ENCODE peak calls at places on chromosomes 12 and 14, in four cellular contexts. Q is left lung, W is lower leg skin, T is mucosa of descending colon. V is an unnamed sample.

GRCh38 chr12:14776236-14776959 is 26.9 kb downstream of the WBP11 start:
- DNase-seq in Q (no peak), T (no peak), W (no peak), V (no peak)

GRCh38 chr14:86673523-86673969 is 1143.6 kb downstream of the FLRT2 start:
- DNase-seq in W (no peak), T (no peak), Q (peak; percentile 36), V (no peak)

GRCh38 chr12:85390281-85390680 is 110.3 kb downstream of the ALX1 start:
- DNase-seq in T (no peak), W (no peak), Q (no peak), V (no peak)

GRCh38 chr12:45217846-45218245 is 2.0 kb downstream of the ANO6 start:
- DNase-seq in W (no peak), Q (no peak), T (no peak), V (peak; percentile 31)

GRCh38 chr12:64080319-64081008 is 141.6 kb downstream of the KICS2 start:
- DNase-seq in W (no peak), T (no peak), Q (no peak), V (no peak)

GRCh38 chr12:96047621-96048211 is 12.3 kb upstream of the LTA4H start:
- DNase-seq in T (no peak), W (no peak), Q (peak; percentile 73), V (peak; percentile 56)

GRCh38 chr14:40889126-40889525 is 717.5 kb upstream of the LRFN5 start:
- DNase-seq in Q (no peak), T (no peak), W (no peak), V (no peak)

GRCh38 chr14:33508663-33509062 is 442.2 kb downstream of the EGLN3 start:
- DNase-seq in T (no peak), Q (no peak), W (no peak), V (no peak)

GRCh38 chr14:34883954-34884353 is 8.8 kb upstream of the BAZ1A start:
- DNase-seq in Q (no peak), T (no peak), W (no peak), V (no peak)
- H3K4me3 ChIP-seq in Q (no peak overlapping the region), T (no peak overlapping the region), W (no peak overlapping the region), V (no peak overlapping the region)

GRCh38 chr14:58941666-58942065 is 246.8 kb upstream of the DAAM1 start:
- DNase-seq in T (no peak), W (no peak), Q (no peak), V (peak; percentile 80)
- TF ChIP-seq CTCF in T (no peak), W (no peak), Q (no peak), V (no peak)

GRCh38 chr14:69483765-69484443 is 624 bp upstream of the PLEKHD1 start:
- DNase-seq in W (no peak), T (no peak), Q (no peak), V (peak; percentile 7)
- H3K4me3 ChIP-seq in W (peak overlapping the region; percentile 6), T (no peak overlapping the region), Q (peak overlapping the region; percentile 38), V (no peak overlapping the region)

DNA sequence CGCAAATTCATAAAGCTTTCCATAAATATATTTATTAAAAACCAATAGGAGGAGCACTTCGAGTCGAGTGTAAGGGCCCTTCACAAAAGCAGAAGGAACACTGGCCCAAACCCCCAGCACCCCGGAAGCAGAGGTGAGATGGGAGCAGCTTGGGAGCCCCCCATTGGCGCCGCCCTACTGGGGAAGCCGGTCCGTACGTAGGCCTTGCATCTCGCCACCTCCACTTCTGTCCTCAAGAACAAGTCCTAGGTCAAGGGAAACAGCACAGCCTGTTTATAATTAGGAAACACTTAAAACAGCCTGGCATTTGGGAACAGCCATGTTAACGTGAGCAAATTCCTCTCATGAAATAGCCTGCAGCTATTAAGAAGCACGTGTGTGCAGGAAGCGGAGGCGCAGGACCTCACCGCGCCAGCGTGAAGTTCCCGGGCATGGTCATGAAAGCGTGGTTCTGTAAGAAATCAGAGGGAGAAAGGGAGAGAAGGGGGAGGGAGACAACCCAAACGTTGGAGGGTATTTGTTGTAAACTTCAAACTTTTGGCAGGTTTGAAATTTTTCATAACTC is 7.7 kb downstream of the ANKRD9 start:
- DNase-seq in T (no peak), W (no peak), Q (no peak), V (no peak)
- TF ChIP-seq CTCF in T (no peak), W (no peak), Q (no peak), V (no peak)

DNA sequence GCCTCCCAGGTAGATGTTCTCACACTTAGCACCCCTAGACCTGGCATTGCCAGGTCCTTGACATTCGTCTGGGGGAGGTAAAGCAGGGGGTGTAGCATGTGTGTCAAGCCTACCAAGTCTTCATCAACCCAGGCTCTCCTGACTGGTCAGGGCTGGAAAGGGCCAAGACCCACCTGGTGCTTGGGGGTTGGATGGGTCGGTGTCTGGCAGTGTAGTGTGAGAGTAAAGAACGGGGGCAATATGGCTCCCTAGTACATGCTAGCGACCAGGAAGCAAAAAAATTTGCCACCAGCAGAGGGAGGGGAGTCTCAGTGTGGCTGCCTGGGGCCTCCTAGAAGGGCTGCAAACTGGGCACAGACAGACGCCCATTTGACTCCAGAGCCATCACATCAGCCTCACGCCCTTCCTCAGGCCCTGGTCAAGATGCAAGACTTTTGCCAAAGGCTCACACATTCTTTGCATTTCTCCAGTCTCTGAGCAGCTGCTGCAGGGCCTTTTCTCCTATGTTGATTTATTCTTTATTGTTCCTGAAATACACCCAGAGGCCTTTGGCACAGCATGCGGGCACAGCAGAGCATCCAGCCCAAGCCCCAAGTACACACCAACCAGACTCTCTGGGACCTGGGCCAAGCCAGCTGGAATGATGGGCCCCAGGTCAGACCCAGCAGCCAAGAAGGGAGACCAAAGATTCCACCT is 38.3 kb upstream of the PNMA1 start:
- DNase-seq in W (peak; percentile 89), Q (no peak), T (peak; percentile 78), V (peak; percentile 58)
- H3K4me3 ChIP-seq in W (no peak overlapping the region), Q (no peak overlapping the region), T (no peak overlapping the region), V (no peak overlapping the region)

DNA sequence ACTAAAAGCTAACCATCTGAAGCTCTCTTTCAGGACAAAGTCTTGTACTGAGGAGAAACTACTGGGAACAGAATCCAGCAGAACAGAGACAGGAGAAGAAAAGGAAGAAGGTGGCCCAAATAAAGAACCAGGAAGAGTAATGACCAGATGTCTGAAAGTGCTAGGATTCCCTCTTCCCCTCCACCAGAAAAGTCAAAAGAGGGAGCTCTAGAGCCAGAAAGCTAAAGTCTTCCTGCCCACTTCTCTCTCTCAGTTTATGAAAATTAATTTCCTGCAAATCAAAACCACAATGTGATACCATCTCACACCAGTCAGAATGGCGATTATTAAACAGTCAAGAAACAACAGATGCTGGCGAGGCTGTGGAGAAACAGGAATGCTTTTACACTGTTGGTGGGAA is 47.2 kb downstream of the SPPL3 start:
- DNase-seq in Q (no peak), T (no peak), W (no peak), V (no peak)
- TF ChIP-seq CTCF in Q (no peak), T (peak; percentile 17), W (no peak), V (peak; percentile 47)

GRCh38 chr14:99946652-99947489 is 118.4 kb upstream of the EVL start:
- DNase-seq in T (peak; percentile 63), W (no peak), Q (no peak), V (no peak)
- H3K4me3 ChIP-seq in T (no peak overlapping the region), W (no peak overlapping the region), Q (no peak overlapping the region), V (no peak overlapping the region)

GRCh38 chr12:3179731-3180130 is 102.6 kb downstream of the TSPAN9 start:
- DNase-seq in T (no peak), Q (no peak), W (no peak), V (no peak)
- TF ChIP-seq CTCF in T (no peak), Q (no peak), W (no peak), V (no peak)